ENCODE peak calls at places on chromosomes 2 and 18, in nine cellular contexts. K, F, D, A, R, P, S, V and H are unnamed samples.

GRCh38 chr2:158395166-158395565 is 61.4 kb downstream of the CCDC148 start:
- DNase-seq in K (no peak), F (no peak), D (no peak), A (no peak), R (no peak), P (no peak), S (no peak), V (no peak), H (no peak)

GRCh38 chr2:60516383-60516811 is 37.1 kb downstream of the BCL11A start:
- DNase-seq in K (no peak), F (no peak), D (no peak), A (no peak), R (peak; percentile 66), P (no peak), S (peak; percentile 90), V (peak; percentile 31), H (peak; percentile 40)

GRCh38 chr2:240469239-240469636 is 33.8 kb downstream of the GPC1 start:
- DNase-seq in K (no peak), F (no peak), D (no peak), A (peak; percentile 48), R (peak; percentile 55), P (no peak), S (no peak), V (peak; percentile 93), H (no peak)

GRCh38 chr2:98034745-98035144 is 39.0 kb upstream of the TMEM131 start:
- DNase-seq in K (no peak), F (no peak), D (no peak), A (no peak), R (no peak), P (no peak), S (no peak), V (no peak), H (peak; percentile 6)

GRCh38 chr2:239994086-239994485 is 31.1 kb downstream of the NDUFA10 start:
- DNase-seq in K (no peak), F (no peak), D (no peak), A (no peak), R (no peak), P (no peak), S (no peak), V (no peak), H (no peak)

GRCh38 chr18:60053747-60054304 is 154.0 kb downstream of the PMAIP1 start:
- DNase-seq in K (peak; percentile 17), F (peak; percentile 72), D (no peak), A (no peak), R (no peak), P (no peak), S (peak; percentile 98), V (no peak), H (peak; percentile 87)

GRCh38 chr2:165016772-165017411 is 61.6 kb upstream of the SLC38A11 start:
- DNase-seq in K (peak; percentile 6), F (peak; percentile 28), D (no peak), A (no peak), R (no peak), P (peak; percentile 52), S (peak; percentile 65), V (no peak), H (peak; percentile 47)

GRCh38 chr2:65545818-65546217 is 113.4 kb upstream of the SPRED2 start:
- DNase-seq in K (peak; percentile 56), F (no peak), D (peak; percentile 46), A (no peak), R (no peak), P (no peak), S (peak; percentile 10), V (no peak), H (no peak)

GRCh38 chr2:41024806-41025205 is 572.9 kb upstream of the SLC8A1 start:
- DNase-seq in K (no peak), F (no peak), D (no peak), A (no peak), R (no peak), P (no peak), S (no peak), V (no peak), H (no peak)

GRCh38 chr2:126614529-126615279 is 41.3 kb upstream of the GYPC start:
- DNase-seq in K (no peak), F (no peak), D (no peak), A (no peak), R (no peak), P (no peak), S (peak; percentile 25), V (no peak), H (no peak)

GRCh38 chr2:10135296-10136089 is 13.0 kb downstream of the RRM2 start:
- DNase-seq in K (peak; percentile 74), F (no peak), D (no peak), A (peak; percentile 8), R (no peak), P (no peak), S (peak; percentile 53), V (no peak), H (no peak)

GRCh38 chr2:10139536-10139935 is 17.0 kb downstream of the RRM2 start:
- DNase-seq in K (no peak), F (no peak), D (no peak), A (peak; percentile 9), R (no peak), P (no peak), S (no peak), V (no peak), H (no peak)

GRCh38 chr2:10133007-10133647 is 10.6 kb downstream of the RRM2 start:
- DNase-seq in K (no peak), F (no peak), D (no peak), A (peak; percentile 47), R (peak; percentile 28), P (no peak), S (no peak), V (no peak), H (peak; percentile 45)

GRCh38 chr2:10137053-10137843 is 14.7 kb downstream of the RRM2 start:
- DNase-seq in K (no peak), F (no peak), D (no peak), A (peak; percentile 42), R (peak; percentile 33), P (no peak), S (no peak), V (no peak), H (no peak)

GRCh38 chr2:10136187-10136934 is 13.8 kb downstream of the RRM2 start:
- DNase-seq in K (no peak), F (no peak), D (no peak), A (peak; percentile 45), R (peak; percentile 29), P (no peak), S (no peak), V (no peak), H (peak; percentile 70)
- TF ChIP-seq POLR2A in K (peak; percentile 27), F (no peak), D (no peak), A (no peak), R (no peak), P (no peak), S (no peak), V (no peak), H (no peak)

GRCh38 chr2:231709981-231710750 is 1.8 kb downstream of the PTMA start:
- DNase-seq in K (no peak), F (peak; percentile 71), D (peak; percentile 82), A (peak; percentile 97), R (peak; percentile 92), P (peak; percentile 89), S (peak; percentile 80), V (no peak), H (peak; percentile 90)
- TF ChIP-seq POLR2A in K (peak; percentile 67), F (peak; percentile 52), D (peak; percentile 46), A (peak; percentile 70), R (peak; percentile 47), P (peak; percentile 93), S (peak; percentile 78), V (peak; percentile 77), H (peak; percentile 80)

DNA sequence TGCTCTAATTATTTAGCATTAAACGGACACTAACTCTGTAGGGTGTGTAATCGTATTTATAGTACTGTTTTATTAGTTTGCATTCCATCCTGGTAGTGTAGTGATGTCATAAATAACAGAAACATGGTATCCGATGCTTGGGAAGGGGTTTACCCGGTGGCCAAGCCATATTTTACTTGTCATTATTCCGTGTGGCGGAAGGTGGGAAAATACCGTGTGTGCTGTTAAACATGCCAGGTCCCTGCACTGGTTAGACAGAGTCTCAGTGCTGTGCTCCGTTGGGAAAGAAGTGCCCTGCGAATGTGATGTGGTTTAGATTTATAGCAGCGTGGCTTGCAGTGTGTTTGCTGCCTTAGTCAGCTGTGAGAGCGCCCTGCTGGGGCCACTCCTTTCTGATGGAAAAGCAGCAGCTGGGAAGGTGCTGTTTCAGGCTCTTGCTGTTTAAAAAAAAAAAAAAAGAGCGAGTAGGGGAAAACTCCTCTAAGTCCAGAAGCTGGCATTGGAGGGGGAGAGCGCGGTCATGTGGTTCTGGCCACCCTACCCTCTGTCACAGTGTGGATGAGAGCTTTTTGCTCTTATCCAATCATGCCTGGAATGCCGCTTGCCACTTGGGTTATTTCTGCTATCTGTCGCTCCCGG is 211.0 kb downstream of the NEDD4L start:
- DNase-seq in K (peak; percentile 52), F (no peak), D (peak; percentile 72), A (no peak), R (peak; percentile 73), P (no peak), S (peak; percentile 51), V (no peak), H (no peak)
- TF ChIP-seq POLR2A in K (no peak), F (no peak), D (no peak), A (no peak), R (no peak), P (no peak), S (no peak), V (no peak), H (no peak)

GRCh38 chr2:197254776-197255521 is 55.6 kb downstream of the ANKRD44 start:
- DNase-seq in K (no peak), F (no peak), D (no peak), A (no peak), R (no peak), P (no peak), S (no peak), V (no peak), H (no peak)

GRCh38 chr2:197258580-197258979 is 52.0 kb downstream of the ANKRD44 start:
- DNase-seq in K (no peak), F (no peak), D (no peak), A (no peak), R (no peak), P (no peak), S (peak; percentile 28), V (no peak), H (no peak)

GRCh38 chr2:197256021-197256420 is 54.6 kb downstream of the ANKRD44 start:
- DNase-seq in K (no peak), F (no peak), D (no peak), A (no peak), R (no peak), P (no peak), S (no peak), V (no peak), H (no peak)

GRCh38 chr2:197256771-197257170 is 53.8 kb downstream of the ANKRD44 start:
- DNase-seq in K (no peak), F (no peak), D (no peak), A (no peak), R (no peak), P (no peak), S (no peak), V (no peak), H (no peak)

GRCh38 chr2:197255550-197255949 is 55.0 kb downstream of the ANKRD44 start:
- DNase-seq in K (no peak), F (no peak), D (peak; percentile 58), A (peak; percentile 96), R (peak; percentile 88), P (peak; percentile 62), S (peak; percentile 55), V (no peak), H (no peak)
- TF ChIP-seq POLR2A in K (no peak), F (no peak), D (no peak), A (no peak), R (no peak), P (no peak), S (no peak), V (no peak), H (no peak)